ENCODE peak calls at places on chromosome 5, in nine cellular contexts. One of them, this sample, is unnamed.

GRCh38 chr5:39394946-39395345 is 29.8 kb downstream of the DAB2 start:
- DNase-seq in mucosa of gallbladder: no peak
- DNase-seq in mucosa of descending colon: no peak
- DNase-seq in thoracic aorta: no peak
- DNase-seq in central memory CD4-positive, alpha-beta T cell: no peak
- DNase-seq in cardiac fibroblast: peak; percentile 92
- DNase-seq in NCI-H1092 treated with DMSO at 0.1 percent for 48 hours: no peak
- DNase-seq in stimulated activated naive CD4-positive, alpha-beta T cell treated with Interleukin-2 at 50 U/mL for 16 hours: no peak
- DNase-seq in CD8-positive, alpha-beta T cell: no peak
- DNase-seq in this sample: peak; percentile 20

GRCh38 chr5:67643531-67643930 is 446.9 kb upstream of the CD180 start:
- DNase-seq in NCI-H1092 treated with DMSO at 0.1 percent for 48 hours: no peak
- DNase-seq in cardiac fibroblast: no peak
- DNase-seq in mucosa of gallbladder: no peak
- DNase-seq in thoracic aorta: no peak
- DNase-seq in central memory CD4-positive, alpha-beta T cell: no peak
- DNase-seq in stimulated activated naive CD4-positive, alpha-beta T cell treated with Interleukin-2 at 50 U/mL for 16 hours: no peak
- DNase-seq in CD8-positive, alpha-beta T cell: no peak
- DNase-seq in mucosa of descending colon: no peak
- DNase-seq in this sample: no peak

GRCh38 chr5:78504726-78505431 is 143.7 kb downstream of the LHFPL2 start:
- DNase-seq in stimulated activated naive CD4-positive, alpha-beta T cell treated with Interleukin-2 at 50 U/mL for 16 hours: no peak
- DNase-seq in mucosa of descending colon: peak; percentile 55
- DNase-seq in cardiac fibroblast: peak; percentile 100
- DNase-seq in central memory CD4-positive, alpha-beta T cell: no peak
- DNase-seq in NCI-H1092 treated with DMSO at 0.1 percent for 48 hours: peak; percentile 81
- DNase-seq in CD8-positive, alpha-beta T cell: no peak
- DNase-seq in mucosa of gallbladder: peak; percentile 79
- DNase-seq in thoracic aorta: peak; percentile 84
- DNase-seq in this sample: peak; percentile 94

GRCh38 chr5:137778772-137779564 is 24.8 kb upstream of the HNRNPA0 start:
- DNase-seq in thoracic aorta: no peak
- DNase-seq in stimulated activated naive CD4-positive, alpha-beta T cell treated with Interleukin-2 at 50 U/mL for 16 hours: no peak
- DNase-seq in central memory CD4-positive, alpha-beta T cell: peak; percentile 5
- DNase-seq in NCI-H1092 treated with DMSO at 0.1 percent for 48 hours: no peak
- DNase-seq in mucosa of descending colon: no peak
- DNase-seq in mucosa of gallbladder: no peak
- DNase-seq in cardiac fibroblast: peak; percentile 71
- DNase-seq in CD8-positive, alpha-beta T cell: no peak
- DNase-seq in this sample: no peak

GRCh38 chr5:38148021-38148625 is 110.2 kb upstream of the EGFLAM start:
- DNase-seq in CD8-positive, alpha-beta T cell: no peak
- DNase-seq in mucosa of descending colon: no peak
- DNase-seq in thoracic aorta: no peak
- DNase-seq in stimulated activated naive CD4-positive, alpha-beta T cell treated with Interleukin-2 at 50 U/mL for 16 hours: no peak
- DNase-seq in cardiac fibroblast: no peak
- DNase-seq in central memory CD4-positive, alpha-beta T cell: no peak
- DNase-seq in NCI-H1092 treated with DMSO at 0.1 percent for 48 hours: no peak
- DNase-seq in mucosa of gallbladder: no peak
- DNase-seq in this sample: no peak

GRCh38 chr5:63860379-63860778 is 101.9 kb downstream of the HTR1A start:
- DNase-seq in CD8-positive, alpha-beta T cell: no peak
- DNase-seq in mucosa of gallbladder: no peak
- DNase-seq in mucosa of descending colon: no peak
- DNase-seq in stimulated activated naive CD4-positive, alpha-beta T cell treated with Interleukin-2 at 50 U/mL for 16 hours: no peak
- DNase-seq in cardiac fibroblast: no peak
- DNase-seq in thoracic aorta: no peak
- DNase-seq in NCI-H1092 treated with DMSO at 0.1 percent for 48 hours: no peak
- DNase-seq in central memory CD4-positive, alpha-beta T cell: no peak
- DNase-seq in this sample: no peak

GRCh38 chr5:113505181-113505580 is 8.3 kb upstream of the YTHDC2 start:
- DNase-seq in cardiac fibroblast: peak; percentile 51
- DNase-seq in mucosa of descending colon: no peak
- DNase-seq in NCI-H1092 treated with DMSO at 0.1 percent for 48 hours: no peak
- DNase-seq in thoracic aorta: no peak
- DNase-seq in stimulated activated naive CD4-positive, alpha-beta T cell treated with Interleukin-2 at 50 U/mL for 16 hours: no peak
- DNase-seq in central memory CD4-positive, alpha-beta T cell: no peak
- DNase-seq in CD8-positive, alpha-beta T cell: no peak
- DNase-seq in mucosa of gallbladder: no peak
- DNase-seq in this sample: no peak

GRCh38 chr5:154520861-154521453 is 42.9 kb upstream of the HAND1 start:
- DNase-seq in mucosa of descending colon: peak; percentile 29
- DNase-seq in mucosa of gallbladder: no peak
- DNase-seq in NCI-H1092 treated with DMSO at 0.1 percent for 48 hours: peak; percentile 21
- DNase-seq in stimulated activated naive CD4-positive, alpha-beta T cell treated with Interleukin-2 at 50 U/mL for 16 hours: no peak
- DNase-seq in central memory CD4-positive, alpha-beta T cell: no peak
- DNase-seq in thoracic aorta: no peak
- DNase-seq in CD8-positive, alpha-beta T cell: no peak
- DNase-seq in cardiac fibroblast: peak; percentile 9
- DNase-seq in this sample: no peak

GRCh38 chr5:115898656-115899055 is 56.9 kb downstream of the AP3S1 start:
- DNase-seq in NCI-H1092 treated with DMSO at 0.1 percent for 48 hours: no peak
- DNase-seq in thoracic aorta: no peak
- DNase-seq in central memory CD4-positive, alpha-beta T cell: no peak
- DNase-seq in mucosa of gallbladder: no peak
- DNase-seq in CD8-positive, alpha-beta T cell: no peak
- DNase-seq in cardiac fibroblast: peak; percentile 49
- DNase-seq in mucosa of descending colon: no peak
- DNase-seq in stimulated activated naive CD4-positive, alpha-beta T cell treated with Interleukin-2 at 50 U/mL for 16 hours: no peak
- DNase-seq in this sample: peak; percentile 8

GRCh38 chr5:154589511-154589910 is 111.5 kb upstream of the HAND1 start:
- DNase-seq in thoracic aorta: no peak
- DNase-seq in cardiac fibroblast: no peak
- DNase-seq in central memory CD4-positive, alpha-beta T cell: no peak
- DNase-seq in NCI-H1092 treated with DMSO at 0.1 percent for 48 hours: no peak
- DNase-seq in stimulated activated naive CD4-positive, alpha-beta T cell treated with Interleukin-2 at 50 U/mL for 16 hours: no peak
- DNase-seq in mucosa of gallbladder: no peak
- DNase-seq in CD8-positive, alpha-beta T cell: no peak
- DNase-seq in mucosa of descending colon: no peak
- DNase-seq in this sample: no peak

GRCh38 chr5:372556-372910 is 51.0 kb downstream of the AHRR start:
- DNase-seq in mucosa of descending colon: peak; percentile 22
- DNase-seq in thoracic aorta: no peak
- DNase-seq in CD8-positive, alpha-beta T cell: peak; percentile 47
- DNase-seq in cardiac fibroblast: no peak
- DNase-seq in stimulated activated naive CD4-positive, alpha-beta T cell treated with Interleukin-2 at 50 U/mL for 16 hours: no peak
- DNase-seq in mucosa of gallbladder: peak; percentile 9
- DNase-seq in central memory CD4-positive, alpha-beta T cell: no peak
- DNase-seq in NCI-H1092 treated with DMSO at 0.1 percent for 48 hours: no peak
- DNase-seq in this sample: no peak

GRCh38 chr5:78308689-78309088 is 14.2 kb upstream of the AP3B1 start:
- DNase-seq in stimulated activated naive CD4-positive, alpha-beta T cell treated with Interleukin-2 at 50 U/mL for 16 hours: no peak
- DNase-seq in NCI-H1092 treated with DMSO at 0.1 percent for 48 hours: no peak
- DNase-seq in mucosa of gallbladder: no peak
- DNase-seq in CD8-positive, alpha-beta T cell: no peak
- DNase-seq in mucosa of descending colon: no peak
- DNase-seq in cardiac fibroblast: no peak
- DNase-seq in central memory CD4-positive, alpha-beta T cell: no peak
- DNase-seq in thoracic aorta: no peak
- DNase-seq in this sample: no peak

GRCh38 chr5:116442095-116442534 is 132.5 kb downstream of the SEMA6A start:
- DNase-seq in cardiac fibroblast: peak; percentile 32
- DNase-seq in CD8-positive, alpha-beta T cell: no peak
- DNase-seq in thoracic aorta: no peak
- DNase-seq in mucosa of gallbladder: peak; percentile 21
- DNase-seq in stimulated activated naive CD4-positive, alpha-beta T cell treated with Interleukin-2 at 50 U/mL for 16 hours: no peak
- DNase-seq in NCI-H1092 treated with DMSO at 0.1 percent for 48 hours: peak; percentile 65
- DNase-seq in central memory CD4-positive, alpha-beta T cell: no peak
- DNase-seq in mucosa of descending colon: peak; percentile 51
- DNase-seq in this sample: peak; percentile 16

GRCh38 chr5:103424008-103424407 is 138.6 kb downstream of the NUDT12 start:
- DNase-seq in central memory CD4-positive, alpha-beta T cell: no peak
- DNase-seq in CD8-positive, alpha-beta T cell: no peak
- DNase-seq in mucosa of gallbladder: no peak
- DNase-seq in stimulated activated naive CD4-positive, alpha-beta T cell treated with Interleukin-2 at 50 U/mL for 16 hours: no peak
- DNase-seq in NCI-H1092 treated with DMSO at 0.1 percent for 48 hours: no peak
- DNase-seq in cardiac fibroblast: peak; percentile 62
- DNase-seq in thoracic aorta: no peak
- DNase-seq in mucosa of descending colon: no peak
- DNase-seq in this sample: no peak

GRCh38 chr5:87184544-87184943 is 83.1 kb upstream of the RASA1 start:
- DNase-seq in central memory CD4-positive, alpha-beta T cell: no peak
- DNase-seq in mucosa of descending colon: no peak
- DNase-seq in mucosa of gallbladder: no peak
- DNase-seq in thoracic aorta: no peak
- DNase-seq in NCI-H1092 treated with DMSO at 0.1 percent for 48 hours: no peak
- DNase-seq in CD8-positive, alpha-beta T cell: no peak
- DNase-seq in stimulated activated naive CD4-positive, alpha-beta T cell treated with Interleukin-2 at 50 U/mL for 16 hours: no peak
- DNase-seq in cardiac fibroblast: no peak
- DNase-seq in this sample: no peak

GRCh38 chr5:88675758-88676636 is 207.0 kb downstream of the MEF2C start:
- DNase-seq in cardiac fibroblast: peak; percentile 37
- DNase-seq in central memory CD4-positive, alpha-beta T cell: no peak
- DNase-seq in stimulated activated naive CD4-positive, alpha-beta T cell treated with Interleukin-2 at 50 U/mL for 16 hours: no peak
- DNase-seq in thoracic aorta: no peak
- DNase-seq in NCI-H1092 treated with DMSO at 0.1 percent for 48 hours: peak; percentile 88
- DNase-seq in mucosa of gallbladder: no peak
- DNase-seq in CD8-positive, alpha-beta T cell: no peak
- DNase-seq in mucosa of descending colon: peak; percentile 72
- DNase-seq in this sample: no peak

GRCh38 chr5:82298668-82299067 is 20.5 kb upstream of the RPS23 start:
- DNase-seq in NCI-H1092 treated with DMSO at 0.1 percent for 48 hours: no peak
- DNase-seq in thoracic aorta: no peak
- DNase-seq in stimulated activated naive CD4-positive, alpha-beta T cell treated with Interleukin-2 at 50 U/mL for 16 hours: no peak
- DNase-seq in cardiac fibroblast: no peak
- DNase-seq in central memory CD4-positive, alpha-beta T cell: no peak
- DNase-seq in CD8-positive, alpha-beta T cell: no peak
- DNase-seq in mucosa of gallbladder: no peak
- DNase-seq in mucosa of descending colon: no peak
- DNase-seq in this sample: no peak

GRCh38 chr5:139100825-139101224 is 97.3 kb downstream of the SIL1 start:
- DNase-seq in mucosa of descending colon: no peak
- DNase-seq in cardiac fibroblast: peak; percentile 47
- DNase-seq in CD8-positive, alpha-beta T cell: no peak
- DNase-seq in central memory CD4-positive, alpha-beta T cell: no peak
- DNase-seq in mucosa of gallbladder: no peak
- DNase-seq in stimulated activated naive CD4-positive, alpha-beta T cell treated with Interleukin-2 at 50 U/mL for 16 hours: no peak
- DNase-seq in NCI-H1092 treated with DMSO at 0.1 percent for 48 hours: no peak
- DNase-seq in thoracic aorta: no peak
- DNase-seq in this sample: no peak

GRCh38 chr5:150357326-150358260 is at the start of gene TCOF1:
- DNase-seq in CD8-positive, alpha-beta T cell: peak; percentile 99
- DNase-seq in stimulated activated naive CD4-positive, alpha-beta T cell treated with Interleukin-2 at 50 U/mL for 16 hours: peak; percentile 93
- DNase-seq in thoracic aorta: peak; percentile 87
- DNase-seq in cardiac fibroblast: peak; percentile 94
- DNase-seq in central memory CD4-positive, alpha-beta T cell: peak; percentile 96
- DNase-seq in NCI-H1092 treated with DMSO at 0.1 percent for 48 hours: peak; percentile 86
- DNase-seq in mucosa of gallbladder: peak; percentile 97
- DNase-seq in mucosa of descending colon: peak; percentile 99
- DNase-seq in this sample: peak; percentile 92

GRCh38 chr5:172869734-172870133 is 35.7 kb downstream of the ERGIC1 start:
- DNase-seq in cardiac fibroblast: peak; percentile 56
- DNase-seq in mucosa of descending colon: no peak
- DNase-seq in NCI-H1092 treated with DMSO at 0.1 percent for 48 hours: no peak
- DNase-seq in thoracic aorta: no peak
- DNase-seq in stimulated activated naive CD4-positive, alpha-beta T cell treated with Interleukin-2 at 50 U/mL for 16 hours: no peak
- DNase-seq in CD8-positive, alpha-beta T cell: no peak
- DNase-seq in mucosa of gallbladder: no peak
- DNase-seq in central memory CD4-positive, alpha-beta T cell: no peak
- DNase-seq in this sample: no peak

GRCh38 chr5:54586336-54586735 is 68.8 kb downstream of the SNX18 start:
- DNase-seq in thoracic aorta: no peak
- DNase-seq in cardiac fibroblast: no peak
- DNase-seq in CD8-positive, alpha-beta T cell: no peak
- DNase-seq in mucosa of descending colon: no peak
- DNase-seq in NCI-H1092 treated with DMSO at 0.1 percent for 48 hours: no peak
- DNase-seq in stimulated activated naive CD4-positive, alpha-beta T cell treated with Interleukin-2 at 50 U/mL for 16 hours: no peak
- DNase-seq in mucosa of gallbladder: no peak
- DNase-seq in central memory CD4-positive, alpha-beta T cell: no peak
- DNase-seq in this sample: no peak

GRCh38 chr5:173643964-173644363 is 27.5 kb upstream of the BOD1 start:
- DNase-seq in mucosa of descending colon: no peak
- DNase-seq in mucosa of gallbladder: no peak
- DNase-seq in thoracic aorta: no peak
- DNase-seq in cardiac fibroblast: no peak
- DNase-seq in NCI-H1092 treated with DMSO at 0.1 percent for 48 hours: peak; percentile 68
- DNase-seq in CD8-positive, alpha-beta T cell: no peak
- DNase-seq in central memory CD4-positive, alpha-beta T cell: no peak
- DNase-seq in stimulated activated naive CD4-positive, alpha-beta T cell treated with Interleukin-2 at 50 U/mL for 16 hours: no peak
- DNase-seq in this sample: no peak

GRCh38 chr5:177399903-177400868 is at the start of gene PFN3:
- DNase-seq in CD8-positive, alpha-beta T cell: no peak
- DNase-seq in cardiac fibroblast: peak; percentile 18
- DNase-seq in central memory CD4-positive, alpha-beta T cell: no peak
- DNase-seq in mucosa of descending colon: peak; percentile 86
- DNase-seq in NCI-H1092 treated with DMSO at 0.1 percent for 48 hours: no peak
- DNase-seq in thoracic aorta: no peak
- DNase-seq in mucosa of gallbladder: peak; percentile 63
- DNase-seq in stimulated activated naive CD4-positive, alpha-beta T cell treated with Interleukin-2 at 50 U/mL for 16 hours: no peak
- DNase-seq in this sample: no peak

GRCh38 chr5:173802670-173803165 is 85.4 kb upstream of the CPEB4 start:
- DNase-seq in cardiac fibroblast: peak; percentile 76
- DNase-seq in thoracic aorta: peak; percentile 18
- DNase-seq in central memory CD4-positive, alpha-beta T cell: no peak
- DNase-seq in CD8-positive, alpha-beta T cell: no peak
- DNase-seq in mucosa of gallbladder: peak; percentile 59
- DNase-seq in mucosa of descending colon: peak; percentile 81
- DNase-seq in NCI-H1092 treated with DMSO at 0.1 percent for 48 hours: no peak
- DNase-seq in stimulated activated naive CD4-positive, alpha-beta T cell treated with Interleukin-2 at 50 U/mL for 16 hours: no peak
- DNase-seq in this sample: no peak

GRCh38 chr5:172043822-172044221 is 37.4 kb upstream of the FBXW11 start:
- DNase-seq in stimulated activated naive CD4-positive, alpha-beta T cell treated with Interleukin-2 at 50 U/mL for 16 hours: no peak
- DNase-seq in NCI-H1092 treated with DMSO at 0.1 percent for 48 hours: no peak
- DNase-seq in cardiac fibroblast: no peak
- DNase-seq in mucosa of gallbladder: no peak
- DNase-seq in CD8-positive, alpha-beta T cell: no peak
- DNase-seq in mucosa of descending colon: no peak
- DNase-seq in central memory CD4-positive, alpha-beta T cell: no peak
- DNase-seq in thoracic aorta: no peak
- DNase-seq in this sample: no peak

GRCh38 chr5:36689225-36689624 is 82.8 kb downstream of the SLC1A3 start:
- DNase-seq in CD8-positive, alpha-beta T cell: no peak
- DNase-seq in central memory CD4-positive, alpha-beta T cell: no peak
- DNase-seq in mucosa of gallbladder: no peak
- DNase-seq in thoracic aorta: no peak
- DNase-seq in NCI-H1092 treated with DMSO at 0.1 percent for 48 hours: no peak
- DNase-seq in cardiac fibroblast: peak; percentile 53
- DNase-seq in mucosa of descending colon: no peak
- DNase-seq in stimulated activated naive CD4-positive, alpha-beta T cell treated with Interleukin-2 at 50 U/mL for 16 hours: no peak
- DNase-seq in this sample: no peak

GRCh38 chr5:174490717-174491116 is 233.7 kb upstream of the MSX2 start:
- DNase-seq in mucosa of descending colon: no peak
- DNase-seq in NCI-H1092 treated with DMSO at 0.1 percent for 48 hours: no peak
- DNase-seq in cardiac fibroblast: no peak
- DNase-seq in stimulated activated naive CD4-positive, alpha-beta T cell treated with Interleukin-2 at 50 U/mL for 16 hours: no peak
- DNase-seq in thoracic aorta: no peak
- DNase-seq in CD8-positive, alpha-beta T cell: no peak
- DNase-seq in central memory CD4-positive, alpha-beta T cell: no peak
- DNase-seq in mucosa of gallbladder: no peak
- DNase-seq in this sample: no peak

GRCh38 chr5:2996687-2997086 is 245.2 kb upstream of the IRX2 start:
- DNase-seq in NCI-H1092 treated with DMSO at 0.1 percent for 48 hours: no peak
- DNase-seq in thoracic aorta: no peak
- DNase-seq in stimulated activated naive CD4-positive, alpha-beta T cell treated with Interleukin-2 at 50 U/mL for 16 hours: no peak
- DNase-seq in cardiac fibroblast: no peak
- DNase-seq in CD8-positive, alpha-beta T cell: no peak
- DNase-seq in mucosa of descending colon: no peak
- DNase-seq in central memory CD4-positive, alpha-beta T cell: no peak
- DNase-seq in mucosa of gallbladder: no peak
- DNase-seq in this sample: no peak

GRCh38 chr5:126341906-126342625 is 81.1 kb upstream of the GRAMD2B start:
- DNase-seq in mucosa of descending colon: no peak
- DNase-seq in stimulated activated naive CD4-positive, alpha-beta T cell treated with Interleukin-2 at 50 U/mL for 16 hours: no peak
- DNase-seq in thoracic aorta: no peak
- DNase-seq in cardiac fibroblast: no peak
- DNase-seq in mucosa of gallbladder: no peak
- DNase-seq in central memory CD4-positive, alpha-beta T cell: no peak
- DNase-seq in CD8-positive, alpha-beta T cell: no peak
- DNase-seq in NCI-H1092 treated with DMSO at 0.1 percent for 48 hours: no peak
- DNase-seq in this sample: no peak

GRCh38 chr5:37056762-37057161 is 180.2 kb downstream of the NIPBL start:
- DNase-seq in NCI-H1092 treated with DMSO at 0.1 percent for 48 hours: no peak
- DNase-seq in mucosa of descending colon: no peak
- DNase-seq in thoracic aorta: no peak
- DNase-seq in central memory CD4-positive, alpha-beta T cell: no peak
- DNase-seq in cardiac fibroblast: no peak
- DNase-seq in mucosa of gallbladder: no peak
- DNase-seq in stimulated activated naive CD4-positive, alpha-beta T cell treated with Interleukin-2 at 50 U/mL for 16 hours: no peak
- DNase-seq in CD8-positive, alpha-beta T cell: no peak
- DNase-seq in this sample: no peak

GRCh38 chr5:121503111-121503840 is 348.4 kb upstream of the FTMT start:
- DNase-seq in NCI-H1092 treated with DMSO at 0.1 percent for 48 hours: no peak
- DNase-seq in CD8-positive, alpha-beta T cell: no peak
- DNase-seq in thoracic aorta: no peak
- DNase-seq in central memory CD4-positive, alpha-beta T cell: no peak
- DNase-seq in cardiac fibroblast: no peak
- DNase-seq in mucosa of gallbladder: no peak
- DNase-seq in mucosa of descending colon: no peak
- DNase-seq in stimulated activated naive CD4-positive, alpha-beta T cell treated with Interleukin-2 at 50 U/mL for 16 hours: no peak
- DNase-seq in this sample: no peak

This sample was measured in hepatic stellate cell.